ENCODE peak calls at places on chromosomes 7 and 10, in ten cellular contexts. One of them, this sample, is unnamed.
A peak's percentile ranks its signal among the peaks of the same experiment; 100 is the strongest.

GRCh38 chr7:22094413-22095304 is 149.0 kb upstream of the CDCA7L start:
- DNase-seq in dorsolateral prefrontal cortex: no peak
- DNase-seq in aorta: no peak
- DNase-seq in Peyer's patch: no peak
- DNase-seq in GM23248: peak; percentile 80
- DNase-seq in AG09309: peak; percentile 64
- DNase-seq in lower lobe of right lung: no peak
- DNase-seq in right atrium auricular region: no peak
- DNase-seq in kidney: no peak
- DNase-seq in HFF-Myc: peak; percentile 14
- DNase-seq in this sample: peak; percentile 85

GRCh38 chr7:76260171-76260703 is 42.2 kb upstream of the HSPB1 start:
- DNase-seq in dorsolateral prefrontal cortex: no peak
- DNase-seq in aorta: no peak
- DNase-seq in Peyer's patch: no peak
- DNase-seq in GM23248: peak; percentile 55
- DNase-seq in AG09309: no peak
- DNase-seq in lower lobe of right lung: no peak
- DNase-seq in right atrium auricular region: no peak
- DNase-seq in kidney: no peak
- DNase-seq in HFF-Myc: no peak
- DNase-seq in this sample: peak; percentile 31

GRCh38 chr10:61320257-61320587 is 133.0 kb downstream of the TMEM26 start:
- DNase-seq in dorsolateral prefrontal cortex: no peak
- DNase-seq in aorta: no peak
- DNase-seq in Peyer's patch: no peak
- DNase-seq in GM23248: no peak
- DNase-seq in AG09309: no peak
- DNase-seq in lower lobe of right lung: no peak
- DNase-seq in right atrium auricular region: no peak
- DNase-seq in kidney: no peak
- DNase-seq in HFF-Myc: no peak
- DNase-seq in this sample: no peak

GRCh38 chr10:101686133-101686925 is 8.6 kb downstream of the FBXW4 start:
- DNase-seq in dorsolateral prefrontal cortex: no peak
- DNase-seq in aorta: no peak
- DNase-seq in Peyer's patch: no peak
- DNase-seq in GM23248: peak; percentile 47
- DNase-seq in AG09309: no peak
- DNase-seq in lower lobe of right lung: no peak
- DNase-seq in right atrium auricular region: no peak
- DNase-seq in kidney: no peak
- DNase-seq in HFF-Myc: no peak
- DNase-seq in this sample: no peak

GRCh38 chr10:75403144-75404022 is 1.8 kb upstream of the ZNF503 start:
- DNase-seq in dorsolateral prefrontal cortex: no peak
- DNase-seq in aorta: peak; percentile 64
- DNase-seq in Peyer's patch: peak; percentile 64
- DNase-seq in GM23248: peak; percentile 75
- DNase-seq in AG09309: no peak
- DNase-seq in lower lobe of right lung: peak; percentile 69
- DNase-seq in right atrium auricular region: peak; percentile 68
- DNase-seq in kidney: peak; percentile 82
- DNase-seq in HFF-Myc: no peak
- DNase-seq in this sample: no peak

GRCh38 chr10:31158000-31158658 is 126.5 kb upstream of the ZNF438 start:
- DNase-seq in dorsolateral prefrontal cortex: no peak
- DNase-seq in aorta: no peak
- DNase-seq in Peyer's patch: no peak
- DNase-seq in GM23248: peak; percentile 35
- DNase-seq in AG09309: no peak
- DNase-seq in lower lobe of right lung: no peak
- DNase-seq in right atrium auricular region: no peak
- DNase-seq in kidney: no peak
- DNase-seq in HFF-Myc: no peak
- DNase-seq in this sample: no peak

GRCh38 chr10:14560794-14561765 is 213.6 kb downstream of the FAM107B start:
- DNase-seq in dorsolateral prefrontal cortex: no peak
- DNase-seq in aorta: no peak
- DNase-seq in Peyer's patch: no peak
- DNase-seq in GM23248: no peak
- DNase-seq in AG09309: no peak
- DNase-seq in lower lobe of right lung: no peak
- DNase-seq in right atrium auricular region: no peak
- DNase-seq in kidney: no peak
- DNase-seq in HFF-Myc: no peak
- DNase-seq in this sample: no peak

GRCh38 chr7:30549933-30550493 is 44.7 kb upstream of the GARS1 start:
- DNase-seq in dorsolateral prefrontal cortex: no peak
- DNase-seq in aorta: no peak
- DNase-seq in Peyer's patch: no peak
- DNase-seq in GM23248: no peak
- DNase-seq in AG09309: no peak
- DNase-seq in lower lobe of right lung: no peak
- DNase-seq in right atrium auricular region: no peak
- DNase-seq in kidney: no peak
- DNase-seq in HFF-Myc: no peak
- DNase-seq in this sample: no peak

GRCh38 chr7:121083138-121083789 is 94.8 kb downstream of the CPED1 start:
- DNase-seq in dorsolateral prefrontal cortex: no peak
- DNase-seq in aorta: no peak
- DNase-seq in Peyer's patch: no peak
- DNase-seq in GM23248: peak; percentile 87
- DNase-seq in AG09309: no peak
- DNase-seq in lower lobe of right lung: no peak
- DNase-seq in right atrium auricular region: no peak
- DNase-seq in kidney: no peak
- DNase-seq in HFF-Myc: peak; percentile 54
- DNase-seq in this sample: peak; percentile 93

GRCh38 chr7:3039787-3040186 is 3.9 kb downstream of the CARD11 start:
- DNase-seq in dorsolateral prefrontal cortex: no peak
- DNase-seq in aorta: no peak
- DNase-seq in Peyer's patch: no peak
- DNase-seq in GM23248: no peak
- DNase-seq in AG09309: no peak
- DNase-seq in lower lobe of right lung: no peak
- DNase-seq in right atrium auricular region: no peak
- DNase-seq in kidney: no peak
- DNase-seq in HFF-Myc: no peak
- DNase-seq in this sample: no peak

GRCh38 chr10:104582604-104582951 is 58.5 kb upstream of the SORCS3 start:
- DNase-seq in dorsolateral prefrontal cortex: no peak
- DNase-seq in aorta: no peak
- DNase-seq in Peyer's patch: no peak
- DNase-seq in GM23248: no peak
- DNase-seq in AG09309: no peak
- DNase-seq in lower lobe of right lung: no peak
- DNase-seq in right atrium auricular region: no peak
- DNase-seq in kidney: no peak
- DNase-seq in HFF-Myc: no peak
- DNase-seq in this sample: no peak

GRCh38 chr7:159147246-159147645 is 2.6 kb upstream of the VIPR2 start:
- DNase-seq in dorsolateral prefrontal cortex: no peak
- DNase-seq in aorta: no peak
- DNase-seq in Peyer's patch: no peak
- DNase-seq in GM23248: no peak
- DNase-seq in AG09309: no peak
- DNase-seq in lower lobe of right lung: no peak
- DNase-seq in right atrium auricular region: no peak
- DNase-seq in kidney: no peak
- DNase-seq in HFF-Myc: no peak
- DNase-seq in this sample: no peak

GRCh38 chr7:159144756-159145543 is at the start of gene VIPR2:
- DNase-seq in dorsolateral prefrontal cortex: no peak
- DNase-seq in aorta: no peak
- DNase-seq in Peyer's patch: no peak
- DNase-seq in GM23248: no peak
- DNase-seq in AG09309: no peak
- DNase-seq in lower lobe of right lung: no peak
- DNase-seq in right atrium auricular region: no peak
- DNase-seq in kidney: no peak
- DNase-seq in HFF-Myc: no peak
- DNase-seq in this sample: no peak

GRCh38 chr7:159146084-159146858 is 1.6 kb upstream of the VIPR2 start:
- DNase-seq in dorsolateral prefrontal cortex: no peak
- DNase-seq in aorta: no peak
- DNase-seq in Peyer's patch: no peak
- DNase-seq in GM23248: no peak
- DNase-seq in AG09309: no peak
- DNase-seq in lower lobe of right lung: no peak
- DNase-seq in right atrium auricular region: no peak
- DNase-seq in kidney: no peak
- DNase-seq in HFF-Myc: no peak
- DNase-seq in this sample: no peak

GRCh38 chr7:159143780-159144755 is 599 bp downstream of the VIPR2 start:
- DNase-seq in dorsolateral prefrontal cortex: no peak
- DNase-seq in aorta: no peak
- DNase-seq in Peyer's patch: no peak
- DNase-seq in GM23248: peak; percentile 6
- DNase-seq in AG09309: no peak
- DNase-seq in lower lobe of right lung: no peak
- DNase-seq in right atrium auricular region: no peak
- DNase-seq in kidney: no peak
- DNase-seq in HFF-Myc: no peak
- DNase-seq in this sample: peak; percentile 21

DNA sequence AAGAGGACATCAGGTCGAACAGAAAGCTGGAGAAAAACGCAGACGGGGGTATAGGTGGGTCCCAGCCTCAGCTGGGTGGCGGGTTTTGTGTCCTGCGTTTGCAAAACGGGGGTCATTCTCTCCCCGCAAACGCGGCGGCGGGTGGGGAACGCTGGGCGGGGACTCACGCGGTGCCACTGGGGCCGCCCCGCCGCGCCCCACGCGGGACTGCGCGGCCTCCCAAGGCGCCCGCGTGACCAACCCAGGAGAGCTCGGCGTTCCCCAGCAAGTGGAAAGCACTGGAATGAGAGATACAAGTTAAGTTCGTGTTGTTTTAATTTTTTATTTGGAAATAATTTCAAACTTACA is 851 bp upstream of the VIPR2 start:
- DNase-seq in dorsolateral prefrontal cortex: no peak
- DNase-seq in aorta: no peak
- DNase-seq in Peyer's patch: no peak
- DNase-seq in GM23248: peak; percentile 2
- DNase-seq in AG09309: no peak
- DNase-seq in lower lobe of right lung: no peak
- DNase-seq in right atrium auricular region: no peak
- DNase-seq in kidney: no peak
- DNase-seq in HFF-Myc: no peak
- DNase-seq in this sample: no peak
- H3K4me3 ChIP-seq in dorsolateral prefrontal cortex: peak overlapping the region; percentile 38
- H3K4me3 ChIP-seq in aorta: peak overlapping the region; percentile 92
- H3K4me3 ChIP-seq in Peyer's patch: peak overlapping the region; percentile 52
- H3K4me3 ChIP-seq in GM23248: no peak overlapping the region
- H3K4me3 ChIP-seq in AG09309: no peak overlapping the region
- H3K4me3 ChIP-seq in lower lobe of right lung: peak overlapping the region; percentile 50
- H3K4me3 ChIP-seq in right atrium auricular region: peak overlapping the region; percentile 78
- H3K4me3 ChIP-seq in kidney: no peak overlapping the region
- H3K4me3 ChIP-seq in HFF-Myc: no peak overlapping the region
- H3K4me3 ChIP-seq in this sample: no peak overlapping the region

DNA sequence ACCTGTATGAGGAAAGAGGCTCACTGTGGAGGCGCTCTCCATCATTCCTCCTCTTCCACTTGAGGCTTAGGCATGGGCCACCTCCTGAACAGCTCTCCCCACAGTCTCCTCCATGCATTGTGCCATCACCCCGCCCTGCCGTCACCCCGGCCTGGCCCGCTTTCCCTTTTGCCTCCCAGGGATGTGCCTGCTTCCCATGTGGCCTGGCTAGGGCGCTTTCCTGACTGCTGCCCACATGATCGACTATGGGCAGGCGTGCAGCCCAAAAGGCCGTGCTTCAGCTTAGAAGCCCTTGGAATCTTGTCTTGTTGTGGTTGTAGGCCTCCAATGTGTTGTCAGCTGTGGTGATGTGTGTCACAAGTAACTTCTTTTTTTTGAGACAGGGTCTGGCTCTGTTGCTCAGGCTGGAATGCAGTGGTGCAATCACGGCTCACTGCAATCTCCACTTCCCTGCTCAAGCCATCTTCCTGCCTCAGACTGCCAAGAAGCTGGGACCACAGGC is 1.8 kb upstream of the ACTR3C start:
- DNase-seq in dorsolateral prefrontal cortex: no peak
- DNase-seq in aorta: no peak
- DNase-seq in Peyer's patch: no peak
- DNase-seq in GM23248: no peak
- DNase-seq in AG09309: peak; percentile 42
- DNase-seq in lower lobe of right lung: peak; percentile 77
- DNase-seq in right atrium auricular region: no peak
- DNase-seq in kidney: no peak
- DNase-seq in HFF-Myc: no peak
- DNase-seq in this sample: no peak
- H3K4me3 ChIP-seq in dorsolateral prefrontal cortex: no peak overlapping the region
- H3K4me3 ChIP-seq in aorta: no peak overlapping the region
- H3K4me3 ChIP-seq in Peyer's patch: no peak overlapping the region
- H3K4me3 ChIP-seq in GM23248: no peak overlapping the region
- H3K4me3 ChIP-seq in AG09309: no peak overlapping the region
- H3K4me3 ChIP-seq in lower lobe of right lung: peak overlapping the region; percentile 61
- H3K4me3 ChIP-seq in right atrium auricular region: no peak overlapping the region
- H3K4me3 ChIP-seq in kidney: no peak overlapping the region
- H3K4me3 ChIP-seq in HFF-Myc: no peak overlapping the region
- H3K4me3 ChIP-seq in this sample: no peak overlapping the region

DNA sequence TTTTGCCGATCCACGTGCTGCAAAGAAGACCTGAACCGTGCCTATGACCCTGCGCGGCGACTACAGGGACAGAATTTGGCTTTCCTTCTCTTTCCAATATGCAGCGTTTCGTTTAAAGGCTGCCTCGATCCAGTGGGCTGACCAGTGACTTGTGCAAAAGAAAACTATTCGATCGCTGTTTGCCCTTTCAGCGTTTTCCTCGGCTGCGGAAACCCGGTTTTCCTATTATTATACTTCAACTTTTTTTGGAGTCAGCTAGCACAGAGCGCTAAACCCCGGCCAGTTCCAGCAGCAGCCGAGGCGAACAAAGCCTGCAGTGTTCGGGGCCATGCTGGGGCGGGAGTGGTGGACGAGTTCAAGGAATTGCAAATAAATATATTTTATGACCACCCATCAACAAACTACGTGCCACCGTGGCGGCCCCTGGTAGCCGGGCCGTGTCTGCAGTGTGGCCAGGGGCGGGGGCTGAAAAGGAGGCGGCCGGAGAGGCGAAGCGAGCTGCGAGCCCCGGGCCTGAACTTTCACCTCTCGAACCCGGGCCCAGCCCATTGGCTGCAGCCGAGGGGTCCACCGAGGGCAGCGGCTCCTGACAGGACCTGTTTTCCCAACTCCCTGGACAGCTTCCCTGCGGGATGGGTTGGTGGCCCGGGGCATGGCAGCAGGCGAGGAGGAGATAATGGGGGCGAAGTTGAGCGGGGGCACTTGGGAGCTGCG is 164.3 kb upstream of the PPP1R3A start:
- DNase-seq in dorsolateral prefrontal cortex: no peak
- DNase-seq in aorta: peak; percentile 59
- DNase-seq in Peyer's patch: peak; percentile 70
- DNase-seq in GM23248: peak; percentile 54
- DNase-seq in AG09309: no peak
- DNase-seq in lower lobe of right lung: peak; percentile 43
- DNase-seq in right atrium auricular region: no peak
- DNase-seq in kidney: peak; percentile 71
- DNase-seq in HFF-Myc: no peak
- DNase-seq in this sample: no peak
- H3K4me3 ChIP-seq in dorsolateral prefrontal cortex: peak overlapping the region; percentile 18
- H3K4me3 ChIP-seq in aorta: peak overlapping the region; percentile 73
- H3K4me3 ChIP-seq in Peyer's patch: peak overlapping the region; percentile 85
- H3K4me3 ChIP-seq in GM23248: peak overlapping the region; percentile 63
- H3K4me3 ChIP-seq in AG09309: peak overlapping the region; percentile 39
- H3K4me3 ChIP-seq in lower lobe of right lung: peak overlapping the region; percentile 58
- H3K4me3 ChIP-seq in right atrium auricular region: peak overlapping the region; percentile 41
- H3K4me3 ChIP-seq in kidney: peak overlapping the region; percentile 68
- H3K4me3 ChIP-seq in HFF-Myc: no peak overlapping the region
- H3K4me3 ChIP-seq in this sample: peak overlapping the region; percentile 55

GRCh38 chr7:15916666-15917388 is 230.3 kb upstream of the MEOX2 start:
- DNase-seq in dorsolateral prefrontal cortex: no peak
- DNase-seq in aorta: no peak
- DNase-seq in Peyer's patch: no peak
- DNase-seq in GM23248: peak; percentile 51
- DNase-seq in AG09309: peak; percentile 16
- DNase-seq in lower lobe of right lung: no peak
- DNase-seq in right atrium auricular region: no peak
- DNase-seq in kidney: no peak
- DNase-seq in HFF-Myc: no peak
- DNase-seq in this sample: peak; percentile 54
- H3K4me3 ChIP-seq in dorsolateral prefrontal cortex: no peak overlapping the region
- H3K4me3 ChIP-seq in aorta: no peak overlapping the region
- H3K4me3 ChIP-seq in Peyer's patch: no peak overlapping the region
- H3K4me3 ChIP-seq in GM23248: peak overlapping the region; percentile 46
- H3K4me3 ChIP-seq in AG09309: no peak overlapping the region
- H3K4me3 ChIP-seq in lower lobe of right lung: no peak overlapping the region
- H3K4me3 ChIP-seq in right atrium auricular region: no peak overlapping the region
- H3K4me3 ChIP-seq in kidney: no peak overlapping the region
- H3K4me3 ChIP-seq in HFF-Myc: no peak overlapping the region
- H3K4me3 ChIP-seq in this sample: no peak overlapping the region